ENCODE peak calls at places on chromosomes 16 and 17, in six cellular contexts. U, V, Q, I, M and X are unnamed samples.

GRCh38 chr17:19342611-19343255 is 19.8 kb downstream of the B9D1 start:
- DNase-seq in M (no peak), V (no peak), Q (no peak), I (no peak), U (no peak), X (no peak)

GRCh38 chr16:15509051-15509592 is 74.7 kb downstream of the BMERB1 start:
- DNase-seq in V (no peak), M (no peak), U (no peak), Q (peak), I (no peak), X (no peak)

GRCh38 chr17:69533481-69534234 is 119.2 kb downstream of the MAP2K6 start:
- DNase-seq in U (no peak), Q (no peak), I (no peak), M (no peak), V (no peak), X (no peak)

GRCh38 chr16:54648575-54648974 is 282.1 kb upstream of the IRX5 start:
- DNase-seq in M (no peak), Q (no peak), U (no peak), V (no peak), I (no peak), X (no peak)

GRCh38 chr16:6667393-6667792 is 665.3 kb upstream of the RBFOX1 start:
- DNase-seq in U (no peak), I (no peak), M (no peak), V (no peak), Q (no peak), X (no peak)

GRCh38 chr17:46003907-46004748 is 5.1 kb downstream of the STH start:
- DNase-seq in V (peak), M (no peak), I (no peak), Q (no peak), U (no peak), X (no peak)

GRCh38 chr16:89476811-89477261 is 13.5 kb downstream of the ANKRD11 start:
- DNase-seq in I (no peak), U (no peak), Q (no peak), V (no peak), M (no peak), X (no peak)

GRCh38 chr17:56320443-56320842 is 167.2 kb downstream of the ANKFN1 start:
- DNase-seq in M (no peak), V (peak), Q (no peak), I (no peak), U (no peak), X (peak)

GRCh38 chr17:79745641-79746105 is 14.9 kb downstream of the ENPP7 start:
- DNase-seq in V (no peak), Q (no peak), M (no peak), U (no peak), I (no peak), X (no peak)

GRCh38 chr17:77436058-77436442 is 295.3 kb downstream of the SEC14L1 start:
- DNase-seq in M (no peak), U (no peak), Q (no peak), V (peak), I (no peak), X (no peak)

GRCh38 chr16:53159781-53160436 is 105.1 kb downstream of the CHD9 start:
- DNase-seq in M (no peak), Q (no peak), U (peak), I (no peak), V (peak), X (no peak)

GRCh38 chr17:2093349-2093748 is 38.4 kb downstream of the HIC1 start:
- DNase-seq in M (no peak), U (no peak), V (no peak), I (no peak), Q (no peak), X (no peak)

GRCh38 chr17:68021963-68022362 is 13.6 kb upstream of the KPNA2 start:
- DNase-seq in I (no peak), M (no peak), U (no peak), Q (no peak), V (no peak), X (no peak)

GRCh38 chr17:59830007-59830630 is 62.6 kb downstream of the TUBD1 start:
- DNase-seq in U (no peak), I (no peak), M (no peak), V (peak), Q (no peak), X (no peak)

GRCh38 chr16:56994311-56994710 is 5.0 kb downstream of the NLRC5 start:
- DNase-seq in M (no peak), I (no peak), V (no peak), U (no peak), Q (no peak), X (no peak)

GRCh38 chr16:28879841-28880588 is 1.7 kb downstream of the ATP2A1 start:
- DNase-seq in U (peak), V (peak), I (no peak), Q (peak), M (peak), X (peak)

DNA sequence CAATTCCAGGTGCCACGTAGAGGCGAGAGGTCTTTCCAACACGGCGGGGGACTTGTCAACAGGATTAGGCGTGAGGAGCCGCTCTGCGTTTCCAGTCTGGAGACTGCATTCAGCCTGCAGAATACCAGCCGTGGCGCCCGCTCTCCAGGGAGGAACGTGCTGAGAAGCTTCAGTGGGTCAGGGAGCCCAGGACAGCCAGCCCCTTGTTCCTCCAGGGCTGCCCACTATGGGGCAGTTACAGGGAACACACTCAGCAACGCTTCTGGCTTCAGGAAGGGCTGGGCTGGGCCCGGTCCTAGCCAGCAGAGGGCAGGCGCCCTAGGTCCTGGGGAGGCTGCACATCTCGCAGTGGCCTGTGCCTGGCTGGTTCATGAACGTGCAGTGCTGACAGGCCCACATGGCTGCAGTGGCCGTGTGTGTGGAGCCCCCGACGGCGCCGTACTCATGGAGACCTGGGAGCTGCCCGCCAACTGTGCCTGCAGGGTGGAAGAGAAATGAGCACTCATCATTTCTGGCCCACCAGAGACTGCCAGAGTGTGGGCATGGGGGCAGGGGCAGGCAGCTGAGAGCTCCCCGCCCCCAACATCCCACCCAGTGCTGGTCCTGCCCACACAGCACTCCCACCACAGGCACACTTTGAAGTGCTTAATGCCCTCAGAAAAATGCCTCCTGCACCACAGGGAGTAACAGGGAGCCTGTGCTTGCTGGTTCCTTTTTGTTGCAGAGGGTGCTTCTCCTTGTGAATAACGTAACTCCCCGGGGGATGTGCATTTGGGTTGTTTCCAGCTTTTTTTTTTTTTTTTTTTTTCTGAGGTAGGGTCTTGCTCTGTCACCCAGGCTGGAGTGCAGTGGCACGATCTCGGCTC is 7.0 kb upstream of the FAAP100 start:
- DNase-seq in I (no peak), M (peak), V (no peak), U (no peak), Q (no peak), X (no peak)
- TF ChIP-seq CTCF in I (peak), M (peak), V (peak), U (no peak), Q (no peak), X (no peak)

DNA sequence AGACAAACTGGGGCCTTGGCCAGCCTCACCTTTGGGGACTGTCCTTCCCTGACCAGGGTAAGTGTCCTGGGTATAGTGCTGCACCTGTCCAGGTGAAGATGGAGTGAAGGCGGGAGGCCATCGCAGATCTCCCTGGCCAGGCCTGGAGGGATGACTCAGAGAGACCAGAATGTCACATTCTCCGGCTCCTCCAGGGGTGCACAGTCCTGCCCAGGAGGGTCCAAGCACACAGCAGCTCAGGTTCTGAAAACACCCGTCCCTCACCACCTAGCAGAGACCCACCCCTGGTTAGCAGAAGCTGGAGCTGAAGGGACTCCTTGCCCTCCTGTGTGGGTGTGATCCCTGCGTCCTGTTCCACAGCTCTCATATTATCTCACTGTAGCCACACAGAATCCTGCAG is 21.9 kb downstream of the FA2H start:
- DNase-seq in V (no peak), I (no peak), M (no peak), Q (no peak), U (no peak), X (no peak)
- TF ChIP-seq CTCF in V (no peak), I (no peak), M (no peak), Q (no peak), U (no peak), X (no peak)

DNA sequence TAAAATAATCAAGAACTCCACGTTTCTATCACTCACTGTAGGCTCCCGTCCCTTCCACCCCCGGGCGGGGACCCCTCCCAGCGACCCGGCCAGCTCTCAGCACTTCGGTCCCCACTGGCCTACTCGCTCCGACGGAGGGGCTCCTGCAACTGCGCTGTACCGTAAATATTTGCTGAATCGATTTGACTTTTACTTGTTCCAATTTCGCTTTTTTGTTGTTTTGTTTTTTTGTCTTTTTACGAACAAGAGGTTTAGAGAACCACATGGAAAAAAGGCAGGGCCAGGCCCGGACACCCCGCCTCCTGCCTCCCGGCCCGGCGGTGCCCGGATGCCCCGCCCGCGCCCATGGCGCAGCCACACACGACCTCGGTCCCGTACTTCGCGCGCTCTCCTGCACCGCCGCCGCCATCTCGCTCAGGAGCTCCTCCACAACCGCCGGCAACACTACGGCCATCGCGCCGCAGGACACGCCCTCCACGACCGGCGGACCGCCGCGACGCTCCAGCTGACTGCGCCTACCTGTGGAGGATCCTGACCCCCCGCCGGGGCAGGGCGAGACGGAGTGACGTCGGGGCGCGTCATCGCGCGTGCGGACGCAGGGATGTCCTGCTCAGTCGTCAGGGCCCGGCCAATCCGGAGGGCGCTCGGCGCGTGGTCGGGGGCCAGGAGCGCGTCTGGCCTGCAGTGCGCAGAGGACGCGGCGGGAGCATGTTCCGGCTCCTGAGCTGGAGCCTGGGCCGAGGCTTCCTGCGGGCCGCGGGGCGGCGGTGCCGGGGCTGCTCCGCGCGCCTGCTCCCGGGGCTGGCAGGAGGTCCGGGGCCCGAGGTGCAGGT is at the start of the genes TTC19 and ZSWIM7:
- DNase-seq in U (peak), Q (peak), V (peak), I (peak), M (peak), X (peak)
- TF ChIP-seq CTCF in U (peak), Q (no peak), V (no peak), I (no peak), M (no peak), X (no peak)

GRCh38 chr16:23826528-23827244 is 9.1 kb upstream of the PRKCB start:
- DNase-seq in M (no peak), Q (peak), I (no peak), V (no peak), U (no peak), X (no peak)
- TF ChIP-seq CTCF in M (no peak), Q (no peak), I (no peak), V (no peak), U (no peak), X (no peak)